ENCODE peak calls at places on chromosomes 4 and X, in six cellular contexts. Y is lower leg skin, B is NAMALWA, L is omental fat pad, S is ELF-1, T is KBM-7. D is an unnamed sample.

GRCh38 chr4:140049924-140050681 is 103.9 kb downstream of the MAML3 start:
- DNase-seq in Y (no peak), B (peak; percentile 49), L (no peak), S (peak; percentile 74), T (no peak), D (peak; percentile 48)

GRCh38 chr4:187664011-187664410 is 331.6 kb upstream of the ZFP42 start:
- DNase-seq in Y (no peak), B (no peak), L (no peak), S (no peak), T (no peak), D (no peak)

GRCh38 chr4:82618321-82618720 is 56.5 kb upstream of the TMEM150C start:
- DNase-seq in Y (no peak), B (no peak), L (no peak), S (no peak), T (peak; percentile 8), D (no peak)

GRCh38 chr4:60443796-60444195 is 756.3 kb upstream of the ADGRL3 start:
- DNase-seq in Y (peak; percentile 56), B (no peak), L (no peak), S (no peak), T (no peak), D (no peak)

GRCh38 chr4:119046263-119046662 is 89.4 kb upstream of the MYOZ2 start:
- DNase-seq in Y (no peak), B (peak; percentile 43), L (no peak), S (no peak), T (no peak), D (no peak)

GRCh38 chrX:147912093-147912801 is 528 bp downstream of the FMR1 start:
- DNase-seq in Y (peak; percentile 85), B (peak; percentile 64), L (no peak), S (peak; percentile 81), T (peak; percentile 67), D (peak; percentile 37)

GRCh38 chrX:133698298-133698697 is 283.0 kb upstream of the GPC4 start:
- DNase-seq in Y (no peak), B (peak; percentile 0), L (no peak), S (no peak), T (no peak), D (no peak)

GRCh38 chr4:59945277-59945676 is 1254.8 kb upstream of the ADGRL3 start:
- DNase-seq in Y (no peak), B (no peak), L (no peak), S (no peak), T (no peak), D (no peak)

GRCh38 chr4:52037730-52038108 is 380 bp downstream of the SGCB start:
- DNase-seq in Y (no peak), B (peak; percentile 55), L (no peak), S (peak; percentile 49), T (peak; percentile 38), D (peak; percentile 70)

GRCh38 chr4:94410678-94411206 is 41.0 kb upstream of the PDLIM5 start:
- DNase-seq in Y (peak; percentile 84), B (no peak), L (peak; percentile 26), S (peak; percentile 20), T (no peak), D (peak; percentile 79)

GRCh38 chrX:19846995-19847790 is 40.2 kb downstream of the SH3KBP1 start:
- DNase-seq in Y (peak; percentile 87), B (no peak), L (no peak), S (peak; percentile 86), T (peak; percentile 69), D (no peak)

GRCh38 chr4:151541438-151542071 is 132.6 kb downstream of the FHIP1A start:
- DNase-seq in Y (no peak), B (no peak), L (no peak), S (peak; percentile 15), T (no peak), D (no peak)

GRCh38 chr4:95510145-95510544 is 38.6 kb downstream of the UNC5C start:
- DNase-seq in Y (no peak), B (peak; percentile 34), L (no peak), S (no peak), T (no peak), D (no peak)

GRCh38 chrX:10726647-10727046 is 106.3 kb upstream of the MID1 start:
- DNase-seq in Y (no peak), B (no peak), L (no peak), S (no peak), T (no peak), D (no peak)

GRCh38 chrX:12999422-12999821 is 24.5 kb downstream of the TMSB4X start:
- DNase-seq in Y (no peak), B (peak; percentile 56), L (no peak), S (no peak), T (no peak), D (no peak)

GRCh38 chr4:16692021-16692420 is 206.4 kb downstream of the LDB2 start:
- DNase-seq in Y (no peak), B (no peak), L (no peak), S (no peak), T (no peak), D (no peak)

GRCh38 chrX:26037367-26037766 is 100.8 kb upstream of the MAGEB18 start:
- DNase-seq in Y (no peak), B (no peak), L (no peak), S (no peak), T (no peak), D (no peak)

GRCh38 chr4:190019023-190019858 is 7.8 kb downstream of the FRG2 start:
- DNase-seq in Y (no peak), B (no peak), L (no peak), S (no peak), T (no peak), D (no peak)

D was measured in NCI-H510A treated with DMSO at 0.1 percent for 48 hours.